ENCODE peak calls at places on chromosomes 16 and 17, in four cellular contexts. O is HepG2, W is K562, T is WTC11. M is an unnamed sample.

GRCh38 chr17:79808763-79809529 is 12.1 kb upstream of the CBX8 start:
- DNase-seq in T (no peak), O (peak), W (no peak), M (no peak)

GRCh38 chr17:4449736-4450135 is 16.0 kb downstream of the SPNS3 start:
- DNase-seq in W (no peak), T (no peak), O (no peak), M (no peak)

GRCh38 chr17:12738624-12739023 is 50.7 kb upstream of the ARHGAP44 start:
- DNase-seq in T (no peak), O (no peak), W (no peak), M (no peak)

GRCh38 chr17:31216053-31216751 is 80.8 kb downstream of the OMG start:
- DNase-seq in T (no peak), O (peak), W (no peak), M (peak)

GRCh38 chr16:67652578-67653130 is 7.4 kb downstream of the ACD start:
- DNase-seq in W (peak), O (no peak), T (peak), M (no peak)

GRCh38 chr16:88920618-88921602 is 54.5 kb upstream of the PABPN1L start:
- DNase-seq in O (no peak), T (no peak), W (peak), M (no peak)

GRCh38 chr17:56499799-56500388 is 93.6 kb upstream of the NOG start:
- DNase-seq in O (peak), T (no peak), W (peak), M (no peak)

GRCh38 chr16:78629173-78629572 is 529.7 kb downstream of the WWOX start:
- DNase-seq in T (no peak), O (no peak), W (no peak), M (no peak)

GRCh38 chr17:8459109-8459508 is 23.4 kb downstream of the NDEL1 start:
- DNase-seq in O (no peak), T (no peak), W (no peak), M (no peak)

GRCh38 chr17:8188408-8188839 is 1.6 kb downstream of the BORCS6 start:
- DNase-seq in W (no peak), T (no peak), O (no peak), M (no peak)

GRCh38 chr16:48194828-48195566 is 39.2 kb upstream of the ABCC12 start:
- DNase-seq in T (no peak), O (peak), W (no peak), M (no peak)

GRCh38 chr17:68567035-68567434 is 34.1 kb downstream of the FAM20A start:
- DNase-seq in W (no peak), T (no peak), O (peak), M (no peak)

GRCh38 chr16:6880263-6880662 is 452.4 kb upstream of the RBFOX1 start:
- DNase-seq in O (no peak), W (no peak), T (no peak), M (no peak)

GRCh38 chr17:77423589-77424451 is 283.1 kb downstream of the SEC14L1 start:
- DNase-seq in T (no peak), O (no peak), W (no peak), M (no peak)

GRCh38 chr17:62616993-62617893 is 10.2 kb upstream of the MRC2 start:
- DNase-seq in W (no peak), O (peak), T (peak), M (no peak)

GRCh38 chr17:27578718-27579085 is 52.3 kb upstream of the LGALS9 start:
- DNase-seq in O (peak), W (peak), T (no peak), M (peak)

GRCh38 chr17:75615301-75615700 is 17.9 kb upstream of the SMIM5 start:
- DNase-seq in T (no peak), O (no peak), W (no peak), M (no peak)

GRCh38 chr17:78675836-78676235 is 98.6 kb upstream of the DNAH17 start:
- DNase-seq in O (no peak), T (no peak), W (no peak), M (no peak)

GRCh38 chr16:89782489-89782888 is 34.0 kb downstream of the FANCA start:
- DNase-seq in O (no peak), W (no peak), T (no peak), M (no peak)

GRCh38 chr16:777826-778225 is 10.4 kb downstream of the RPUSD1 start:
- DNase-seq in W (no peak), O (no peak), T (no peak), M (no peak)

GRCh38 chr16:26189496-26190005 is 497.8 kb downstream of the HS3ST4 start:
- DNase-seq in T (no peak), W (no peak), O (no peak), M (no peak)

GRCh38 chr16:14401839-14402115 is 228.3 kb downstream of the PARN start:
- DNase-seq in W (no peak), T (no peak), O (no peak), M (no peak)

GRCh38 chr17:34300652-34301390 is 15.3 kb downstream of the CCL11 start:
- DNase-seq in W (no peak), O (no peak), T (no peak), M (no peak)

GRCh38 chr16:27424772-27425498 is 23.0 kb downstream of the IL21R start:
- DNase-seq in O (no peak), T (no peak), W (no peak), M (no peak)

GRCh38 chr16:50599494-50599893 is 51.3 kb downstream of the NKD1 start:
- DNase-seq in T (no peak), W (no peak), O (no peak), M (no peak)

GRCh38 chr16:29815793-29816693 is at the start of gene PAGR1:
- DNase-seq in W (peak), T (peak), O (peak), M (peak)

GRCh38 chr16:76856112-76856511 is 334.9 kb upstream of the MON1B start:
- DNase-seq in T (no peak), W (no peak), O (no peak), M (no peak)
- TF ChIP-seq CREM in T (no peak), W (no peak), O (no peak), M (no peak)

GRCh38 chr17:57782051-57782490 is 37.0 kb upstream of the CCDC182 start:
- DNase-seq in O (no peak), W (no peak), T (no peak), M (no peak)

GRCh38 chr17:57783338-57783742 is 38.2 kb upstream of the CCDC182 start:
- DNase-seq in O (peak), W (peak), T (peak), M (no peak)

GRCh38 chr17:57785032-57785431 is 39.9 kb upstream of the CCDC182 start:
- DNase-seq in T (no peak), O (no peak), W (no peak), M (no peak)

GRCh38 chr17:57782642-57783337 is 37.7 kb upstream of the CCDC182 start:
- DNase-seq in W (no peak), O (no peak), T (peak), M (no peak)

GRCh38 chr17:57784226-57784895 is 39.3 kb upstream of the CCDC182 start:
- DNase-seq in O (no peak), W (no peak), T (no peak), M (no peak)
- TF ChIP-seq CREM in O (no peak), W (no peak), T (no peak), M (no peak)

GRCh38 chr16:21156767-21157467 is 1.6 kb upstream of the LDAF1 start:
- DNase-seq in W (peak), O (peak), T (peak), M (no peak)
- TF ChIP-seq CREM in W (no peak), O (no peak), T (no peak), M (no peak)

DNA sequence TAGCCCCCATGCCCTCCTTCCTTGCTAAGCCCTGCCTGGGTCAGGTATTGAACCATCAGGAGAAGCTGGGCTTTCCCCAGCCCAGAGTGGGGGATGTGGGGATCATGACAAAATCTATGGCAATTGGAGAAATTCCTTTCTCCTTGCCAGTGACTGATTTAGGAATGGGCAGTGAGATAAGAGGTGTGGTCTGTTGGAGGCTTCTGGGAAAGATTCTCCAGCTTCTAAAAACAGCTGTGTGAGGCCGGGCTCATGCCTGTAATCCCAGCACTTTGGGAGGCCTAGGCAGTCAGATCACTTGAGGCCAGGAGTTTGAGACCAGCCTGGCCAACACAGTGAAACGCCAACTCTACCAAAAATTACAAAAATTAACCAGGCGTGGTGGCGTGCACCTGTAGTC is 69.1 kb downstream of the SRCIN1 start:
- DNase-seq in O (no peak), T (no peak), W (no peak), M (no peak)
- TF ChIP-seq CREM in O (no peak), T (no peak), W (no peak), M (no peak)

DNA sequence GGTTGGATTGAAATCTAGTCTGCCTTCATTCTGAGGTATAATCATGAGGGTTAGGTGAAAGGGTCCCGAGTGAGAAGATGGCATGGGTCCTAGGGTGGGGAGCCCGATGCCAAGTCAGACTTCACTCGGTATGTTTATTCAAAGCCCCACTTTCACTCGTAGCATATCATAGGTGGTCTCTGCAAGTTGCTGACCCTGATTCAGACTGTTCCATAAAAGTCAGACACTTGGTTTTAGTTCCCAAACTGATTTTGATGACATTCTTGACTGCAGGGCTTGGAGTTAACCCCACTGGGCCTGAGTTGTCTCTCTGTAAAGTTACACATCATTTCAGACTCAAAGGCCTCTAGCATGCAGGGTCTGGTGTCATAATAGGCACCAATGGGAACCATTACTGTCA is 17.8 kb downstream of the HAPSTR1 start:
- DNase-seq in O (no peak), W (no peak), T (no peak), M (no peak)
- TF ChIP-seq CREM in O (no peak), W (no peak), T (no peak), M (no peak)

GRCh38 chr17:2174471-2175293 is 119.8 kb downstream of the HIC1 start:
- DNase-seq in O (peak), T (no peak), W (no peak), M (no peak)

GRCh38 chr17:2174048-2174447 is 119.1 kb downstream of the HIC1 start:
- DNase-seq in T (no peak), W (no peak), O (no peak), M (no peak)

GRCh38 chr17:2171725-2172446 is 117.0 kb downstream of the HIC1 start:
- DNase-seq in O (peak), T (no peak), W (no peak), M (no peak)

GRCh38 chr17:2172447-2172938 is 117.6 kb downstream of the HIC1 start:
- DNase-seq in T (no peak), W (no peak), O (no peak), M (no peak)

DNA sequence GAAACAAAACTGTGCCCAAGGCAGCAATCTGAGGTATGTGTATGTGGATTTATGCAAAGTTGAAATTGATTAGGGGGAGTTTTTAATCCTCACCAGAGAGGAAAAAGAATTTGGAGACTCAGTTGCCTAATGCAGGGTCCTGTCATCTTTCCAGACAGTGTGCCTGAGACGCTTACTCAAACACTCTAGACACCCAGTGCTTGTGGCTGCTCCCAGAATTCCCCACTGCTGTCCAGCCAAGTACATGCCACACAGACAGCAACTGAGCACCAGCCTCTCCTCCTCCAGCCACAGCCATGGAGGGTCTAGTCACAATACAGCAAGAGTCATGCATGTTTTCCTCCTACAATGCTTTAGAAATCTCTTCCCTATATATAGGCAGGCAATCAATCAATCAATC is 118.1 kb downstream of the HIC1 start:
- DNase-seq in W (no peak), O (no peak), T (no peak), M (no peak)
- TF ChIP-seq CREM in W (no peak), O (no peak), T (no peak), M (no peak)

DNA sequence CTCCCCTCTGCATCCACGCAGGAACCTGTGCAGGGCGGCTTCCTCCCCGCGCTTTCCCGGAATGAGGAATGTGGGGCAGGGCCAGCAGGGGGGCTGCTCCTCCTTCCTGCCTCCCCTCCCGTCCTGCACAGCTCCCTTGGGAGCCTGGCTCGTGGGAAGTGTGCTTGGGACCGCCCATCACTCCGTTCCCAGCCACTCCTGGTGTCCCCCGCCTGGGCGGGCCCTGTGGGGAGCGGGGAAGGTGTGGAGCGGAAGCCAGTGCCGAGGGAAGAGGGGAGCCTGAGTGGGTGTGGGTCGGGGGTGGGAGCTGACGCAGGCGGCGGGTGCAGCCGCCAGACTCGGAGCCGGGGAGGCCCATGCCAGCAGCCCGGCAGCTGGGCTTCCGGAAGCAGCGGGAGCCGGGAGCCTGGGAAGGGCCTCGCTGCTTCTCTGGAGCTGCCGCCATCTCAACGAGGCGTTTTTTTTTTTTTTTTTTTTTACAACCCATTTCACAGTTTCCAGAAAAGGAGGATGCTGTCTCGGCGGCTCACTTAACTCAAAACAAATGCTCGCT is 24.2 kb downstream of the BAHCC1 start:
- DNase-seq in T (no peak), W (peak), O (no peak), M (no peak)
- TF ChIP-seq CREM in T (no peak), W (peak), O (no peak), M (no peak)

M was measured in GM12878.